ENCODE peak calls at places on chromosomes 5 and 9, in five cellular contexts. K, H, I, A and U are unnamed samples. For H3K4me1, the result is how much of the 10 kb centered on the place peaks cover.

GRCh38 chr5:77180167-77181081 is 30.1 kb upstream of the PDE8B start:
- DNase-seq in H (no peak), K (no peak), I (peak), A (peak), U (no peak)

GRCh38 chr9:136533775-136534157 is 12.1 kb downstream of the NOTCH1 start:
- DNase-seq in K (no peak), A (peak), I (no peak), H (no peak), U (no peak)

GRCh38 chr5:53322257-53322656 is 158.2 kb upstream of the FST start:
- DNase-seq in A (no peak), I (no peak), H (no peak), K (no peak), U (no peak)

GRCh38 chr5:145838276-145838675 is 3.1 kb upstream of the PRELID2 start:
- DNase-seq in H (no peak), A (no peak), K (no peak), I (peak), U (no peak)

GRCh38 chr5:147835386-147835798 is 3.9 kb upstream of the SPINK1 start:
- DNase-seq in A (no peak), H (peak), I (peak), K (no peak), U (no peak)

GRCh38 chr9:124780757-124781151 is 3.8 kb downstream of the OLFML2A start:
- DNase-seq in K (no peak), I (no peak), A (no peak), H (no peak), U (peak)

GRCh38 chr5:35626553-35626952 is 8.9 kb downstream of the SPEF2 start:
- DNase-seq in H (no peak), A (no peak), K (no peak), I (no peak), U (no peak)

GRCh38 chr5:94888674-94889073 is 270.2 kb downstream of the SLF1 start:
- DNase-seq in I (no peak), H (no peak), K (no peak), A (no peak), U (no peak)

GRCh38 chr5:115946655-115947054 is 15.6 kb upstream of the LVRN start:
- DNase-seq in H (peak), I (no peak), K (no peak), A (no peak), U (no peak)

GRCh38 chr5:117638581-117638980 is 1064.0 kb upstream of the SEMA6A start:
- DNase-seq in I (no peak), K (no peak), H (no peak), A (no peak), U (no peak)

GRCh38 chr5:73374520-73375235 is 73.9 kb downstream of the FOXD1 start:
- DNase-seq in H (peak), A (no peak), K (no peak), I (no peak), U (no peak)

GRCh38 chr5:174720612-174721521 is 3.5 kb upstream of the MSX2 start:
- DNase-seq in H (no peak), K (peak), A (peak), I (no peak), U (no peak)

GRCh38 chr9:136026266-136026942 is 65.2 kb upstream of the UBAC1 start:
- DNase-seq in I (no peak), H (no peak), K (no peak), A (no peak), U (no peak)

GRCh38 chr9:92952861-92953620 is 5.7 kb downstream of the FGD3 start:
- DNase-seq in I (no peak), A (no peak), H (no peak), K (no peak), U (peak)
- H3K4me1 ChIP-seq in I (under half), A (under half), H (under half), K (under half), U (under half)

GRCh38 chr9:69322256-69322655 is 2.8 kb upstream of the ENTREP1 start:
- DNase-seq in A (no peak), I (no peak), H (no peak), K (no peak), U (no peak)

GRCh38 chr9:69324549-69325401 is at the start of gene ENTREP1:
- DNase-seq in A (peak), H (peak), K (no peak), I (peak), U (peak)

GRCh38 chr9:69326261-69326660 is 1.2 kb downstream of the ENTREP1 start:
- DNase-seq in A (no peak), I (no peak), K (no peak), H (no peak), U (no peak)

GRCh38 chr9:69325409-69326212 is 596 bp downstream of the ENTREP1 start:
- DNase-seq in H (no peak), A (peak), I (peak), K (no peak), U (no peak)

DNA sequence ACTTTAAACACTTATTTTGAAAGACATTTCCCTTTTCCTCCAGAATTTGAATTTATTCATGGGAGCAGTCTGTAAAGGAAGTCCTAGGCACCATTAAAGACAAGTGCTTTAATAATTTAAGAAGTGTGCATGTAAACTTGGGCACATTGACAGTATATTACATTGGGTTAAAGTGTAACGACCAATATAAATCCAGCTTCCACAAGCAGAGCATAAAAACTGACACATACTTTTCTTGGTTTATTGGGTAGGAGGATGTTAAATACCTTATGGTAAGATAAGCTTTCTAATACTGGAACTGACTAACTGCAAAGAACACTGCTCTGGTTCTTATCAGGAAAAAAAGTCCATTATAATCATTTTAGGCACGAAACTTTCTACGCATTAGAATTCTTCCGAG is 1.1 kb upstream of the ENTREP1 start:
- DNase-seq in A (no peak), I (no peak), K (no peak), H (no peak), U (no peak)
- H3K4me3 ChIP-seq in A (peak), I (no peak), K (no peak), H (no peak), U (peak)

GRCh38 chr9:13448482-13448881 is 169.0 kb upstream of the MPDZ start:
- DNase-seq in I (no peak), H (no peak), A (no peak), K (no peak), U (no peak)

GRCh38 chr9:13445123-13445522 is 165.6 kb upstream of the MPDZ start:
- DNase-seq in A (no peak), K (no peak), H (no peak), I (no peak), U (peak)

GRCh38 chr9:13447551-13448422 is 168.3 kb upstream of the MPDZ start:
- DNase-seq in I (no peak), A (no peak), H (no peak), K (peak), U (no peak)

GRCh38 chr9:13446261-13446660 is 166.8 kb upstream of the MPDZ start:
- DNase-seq in H (no peak), K (no peak), I (no peak), A (no peak), U (no peak)

GRCh38 chr9:13446935-13447334 is 167.4 kb upstream of the MPDZ start:
- DNase-seq in K (no peak), A (no peak), H (no peak), I (no peak), U (no peak)
- TF ChIP-seq POLR2A in K (no peak), A (no peak), H (no peak), I (no peak), U (no peak)

GRCh38 chr9:72726951-72727350 is 205.5 kb downstream of the TMC1 start:
- DNase-seq in H (no peak), I (no peak), K (no peak), A (no peak), U (no peak)
- H3K4me1 ChIP-seq in H (under half), I (under half), K (under half), A (under half), U (under half)

GRCh38 chr5:126851441-126852103 is 74.6 kb downstream of the LMNB1 start:
- DNase-seq in K (no peak), H (no peak), A (no peak), I (no peak), U (no peak)
- H3K4me3 ChIP-seq in K (no peak), H (no peak), A (no peak), I (no peak), U (no peak)

GRCh38 chr5:38809388-38810359 is 36.1 kb upstream of the OSMR start:
- DNase-seq in K (peak), H (peak), A (no peak), I (peak), U (peak)
- TF ChIP-seq POLR2A in K (no peak), H (no peak), A (no peak), I (no peak), U (no peak)

DNA sequence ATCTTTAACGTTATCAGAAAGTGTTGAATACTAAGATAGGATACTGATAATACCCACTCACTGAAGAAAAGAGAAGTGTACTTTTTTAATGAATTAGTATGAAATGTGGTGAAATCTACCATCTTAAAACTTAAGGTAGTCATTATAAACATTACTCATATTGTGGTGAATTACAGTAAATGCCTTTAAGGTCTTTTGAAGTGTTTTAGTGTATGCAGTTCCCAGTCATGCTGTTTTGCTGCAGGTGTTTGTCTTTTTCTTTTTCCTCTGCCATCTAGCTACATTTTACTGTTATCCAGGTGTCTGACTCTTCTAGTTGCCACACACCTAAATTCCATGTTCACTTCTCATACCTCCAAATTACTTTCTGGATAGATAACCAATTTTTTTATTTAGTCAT is 72.6 kb downstream of the ERMP1 start:
- DNase-seq in H (no peak), K (no peak), A (no peak), I (no peak), U (no peak)
- H3K4me1 ChIP-seq in H (under half), K (under half), A (under half), I (under half), U (under half)